ENCODE peak calls at places on chromosomes 6 and 20, in eight cellular contexts. One of them, this sample, is unnamed.

GRCh38 chr6:170088349-170088951 is 202.4 kb downstream of the DLL1 start:
- DNase-seq in HL-60: no peak
- DNase-seq in heart left ventricle: peak; percentile 15
- DNase-seq in PC-3: no peak
- DNase-seq in dorsolateral prefrontal cortex: no peak
- DNase-seq in ovary: peak; percentile 6
- DNase-seq in mammary epithelial cell: no peak
- DNase-seq in AG04449: no peak
- DNase-seq in this sample: no peak

GRCh38 chr6:31083742-31084354 is 28.5 kb downstream of the C6orf15 start:
- DNase-seq in HL-60: peak; percentile 40
- DNase-seq in heart left ventricle: peak; percentile 34
- DNase-seq in PC-3: no peak
- DNase-seq in dorsolateral prefrontal cortex: no peak
- DNase-seq in ovary: no peak
- DNase-seq in mammary epithelial cell: no peak
- DNase-seq in AG04449: peak; percentile 64
- DNase-seq in this sample: peak; percentile 32

GRCh38 chr6:111750147-111750546 is 123.1 kb downstream of the FYN start:
- DNase-seq in HL-60: no peak
- DNase-seq in heart left ventricle: no peak
- DNase-seq in PC-3: no peak
- DNase-seq in dorsolateral prefrontal cortex: no peak
- DNase-seq in ovary: no peak
- DNase-seq in mammary epithelial cell: no peak
- DNase-seq in AG04449: no peak
- DNase-seq in this sample: no peak

GRCh38 chr20:48463916-48464315 is 363.9 kb downstream of the PREX1 start:
- DNase-seq in HL-60: no peak
- DNase-seq in heart left ventricle: no peak
- DNase-seq in PC-3: peak; percentile 20
- DNase-seq in dorsolateral prefrontal cortex: no peak
- DNase-seq in ovary: no peak
- DNase-seq in mammary epithelial cell: peak; percentile 16
- DNase-seq in AG04449: peak; percentile 10
- DNase-seq in this sample: peak; percentile 5

GRCh38 chr6:89008763-89009374 is 45.5 kb upstream of the RNGTT start:
- DNase-seq in HL-60: no peak
- DNase-seq in heart left ventricle: no peak
- DNase-seq in PC-3: no peak
- DNase-seq in dorsolateral prefrontal cortex: no peak
- DNase-seq in ovary: no peak
- DNase-seq in mammary epithelial cell: no peak
- DNase-seq in AG04449: no peak
- DNase-seq in this sample: no peak

GRCh38 chr20:13149371-13149770 is 71.7 kb upstream of the ISM1 start:
- DNase-seq in HL-60: no peak
- DNase-seq in heart left ventricle: no peak
- DNase-seq in PC-3: no peak
- DNase-seq in dorsolateral prefrontal cortex: no peak
- DNase-seq in ovary: no peak
- DNase-seq in mammary epithelial cell: no peak
- DNase-seq in AG04449: peak; percentile 21
- DNase-seq in this sample: peak; percentile 15

GRCh38 chr6:56091159-56091869 is 156.1 kb downstream of the COL21A1 start:
- DNase-seq in HL-60: peak; percentile 26
- DNase-seq in heart left ventricle: no peak
- DNase-seq in PC-3: peak; percentile 88
- DNase-seq in dorsolateral prefrontal cortex: no peak
- DNase-seq in ovary: no peak
- DNase-seq in mammary epithelial cell: peak; percentile 80
- DNase-seq in AG04449: peak; percentile 64
- DNase-seq in this sample: peak; percentile 67

GRCh38 chr6:168060521-168060931 is 18.5 kb downstream of the FRMD1 start:
- DNase-seq in HL-60: no peak
- DNase-seq in heart left ventricle: peak; percentile 74
- DNase-seq in PC-3: peak; percentile 28
- DNase-seq in dorsolateral prefrontal cortex: peak; percentile 59
- DNase-seq in ovary: peak; percentile 68
- DNase-seq in mammary epithelial cell: peak; percentile 3
- DNase-seq in AG04449: no peak
- DNase-seq in this sample: no peak

GRCh38 chr6:5997420-5998093 is 9.2 kb downstream of the NRN1 start:
- DNase-seq in HL-60: no peak
- DNase-seq in heart left ventricle: peak; percentile 43
- DNase-seq in PC-3: no peak
- DNase-seq in dorsolateral prefrontal cortex: no peak
- DNase-seq in ovary: no peak
- DNase-seq in mammary epithelial cell: peak; percentile 41
- DNase-seq in AG04449: no peak
- DNase-seq in this sample: no peak

GRCh38 chr6:5994234-5994998 is 12.3 kb downstream of the NRN1 start:
- DNase-seq in HL-60: no peak
- DNase-seq in heart left ventricle: no peak
- DNase-seq in PC-3: no peak
- DNase-seq in dorsolateral prefrontal cortex: no peak
- DNase-seq in ovary: no peak
- DNase-seq in mammary epithelial cell: no peak
- DNase-seq in AG04449: no peak
- DNase-seq in this sample: no peak

GRCh38 chr6:5994999-5995698 is 11.6 kb downstream of the NRN1 start:
- DNase-seq in HL-60: no peak
- DNase-seq in heart left ventricle: no peak
- DNase-seq in PC-3: no peak
- DNase-seq in dorsolateral prefrontal cortex: no peak
- DNase-seq in ovary: no peak
- DNase-seq in mammary epithelial cell: no peak
- DNase-seq in AG04449: no peak
- DNase-seq in this sample: no peak

GRCh38 chr6:5996701-5997419 is 9.9 kb downstream of the NRN1 start:
- DNase-seq in HL-60: no peak
- DNase-seq in heart left ventricle: no peak
- DNase-seq in PC-3: no peak
- DNase-seq in dorsolateral prefrontal cortex: peak; percentile 63
- DNase-seq in ovary: no peak
- DNase-seq in mammary epithelial cell: peak; percentile 23
- DNase-seq in AG04449: no peak
- DNase-seq in this sample: no peak

DNA sequence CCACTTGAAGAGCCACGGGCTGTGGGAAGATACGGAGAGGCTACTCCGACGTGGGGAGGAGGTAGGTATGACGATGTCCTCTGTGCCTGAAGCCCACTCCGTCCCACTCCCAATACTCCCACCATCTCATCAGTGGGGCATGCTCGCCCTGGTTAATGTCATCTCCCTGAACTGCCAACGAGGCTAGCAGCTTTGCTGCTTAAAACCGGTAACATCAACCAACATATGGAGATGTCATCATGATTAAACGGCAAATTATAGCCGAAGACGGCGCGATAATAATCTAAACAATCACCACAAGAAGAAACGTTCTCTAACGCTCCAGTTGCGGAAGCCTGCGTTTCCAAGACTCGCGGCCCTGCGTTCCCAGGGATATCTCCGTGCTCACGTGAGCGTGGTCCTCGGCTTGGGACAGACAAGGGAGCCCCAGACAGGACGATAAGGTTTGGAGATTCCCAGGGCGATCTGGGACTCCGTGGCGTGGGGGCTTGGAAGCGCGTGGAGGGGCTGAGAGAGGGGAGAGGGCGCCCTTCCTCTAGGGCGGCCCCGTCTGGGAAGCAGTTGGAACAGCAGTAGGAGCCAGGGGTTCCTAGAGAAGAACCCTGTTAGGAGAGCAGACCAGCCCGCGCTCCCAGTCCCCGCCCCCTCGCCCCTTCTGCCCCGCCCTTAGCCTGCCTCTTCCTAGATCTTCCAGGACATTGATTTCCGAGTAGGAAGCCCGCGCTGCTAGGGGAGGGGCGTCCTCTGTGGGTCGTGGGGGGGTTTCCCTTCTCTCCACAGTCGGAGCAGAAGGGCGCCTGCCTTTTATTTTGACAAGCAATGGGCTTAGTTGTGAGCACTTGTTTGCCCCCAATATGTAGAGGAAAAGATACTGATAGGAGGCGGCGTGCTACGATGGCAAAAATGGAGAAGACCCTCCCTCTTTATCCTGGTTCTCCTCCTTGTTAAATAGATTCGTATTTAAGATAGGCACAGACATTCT is 10.7 kb downstream of the NRN1 start:
- DNase-seq in HL-60: peak; percentile 54
- DNase-seq in heart left ventricle: peak; percentile 81
- DNase-seq in PC-3: no peak
- DNase-seq in dorsolateral prefrontal cortex: peak; percentile 60
- DNase-seq in ovary: no peak
- DNase-seq in mammary epithelial cell: peak; percentile 58
- DNase-seq in AG04449: no peak
- DNase-seq in this sample: no peak
- H3K4me3 ChIP-seq in HL-60: peak overlapping the region; percentile 66
- H3K4me3 ChIP-seq in heart left ventricle: peak overlapping the region; percentile 71
- H3K4me3 ChIP-seq in PC-3: no peak overlapping the region
- H3K4me3 ChIP-seq in dorsolateral prefrontal cortex: peak overlapping the region; percentile 63
- H3K4me3 ChIP-seq in ovary: peak overlapping the region; percentile 55
- H3K4me3 ChIP-seq in mammary epithelial cell: peak overlapping the region; percentile 75
- H3K4me3 ChIP-seq in AG04449: peak overlapping the region; percentile 70
- H3K4me3 ChIP-seq in this sample: peak overlapping the region; percentile 53

GRCh38 chr20:54200487-54201267 is 7.2 kb upstream of the PFDN4 start:
- DNase-seq in HL-60: no peak
- DNase-seq in heart left ventricle: no peak
- DNase-seq in PC-3: peak; percentile 73
- DNase-seq in dorsolateral prefrontal cortex: no peak
- DNase-seq in ovary: no peak
- DNase-seq in mammary epithelial cell: no peak
- DNase-seq in AG04449: no peak
- DNase-seq in this sample: no peak

GRCh38 chr20:54199721-54200176 is 8.1 kb upstream of the PFDN4 start:
- DNase-seq in HL-60: peak; percentile 24
- DNase-seq in heart left ventricle: peak; percentile 54
- DNase-seq in PC-3: peak; percentile 95
- DNase-seq in dorsolateral prefrontal cortex: peak; percentile 82
- DNase-seq in ovary: peak; percentile 36
- DNase-seq in mammary epithelial cell: peak; percentile 70
- DNase-seq in AG04449: peak; percentile 37
- DNase-seq in this sample: peak; percentile 63

GRCh38 chr20:54195483-54196472 is 12.1 kb upstream of the PFDN4 start:
- DNase-seq in HL-60: no peak
- DNase-seq in heart left ventricle: no peak
- DNase-seq in PC-3: no peak
- DNase-seq in dorsolateral prefrontal cortex: no peak
- DNase-seq in ovary: no peak
- DNase-seq in mammary epithelial cell: no peak
- DNase-seq in AG04449: no peak
- DNase-seq in this sample: no peak

GRCh38 chr20:54199283-54199682 is 8.6 kb upstream of the PFDN4 start:
- DNase-seq in HL-60: no peak
- DNase-seq in heart left ventricle: no peak
- DNase-seq in PC-3: no peak
- DNase-seq in dorsolateral prefrontal cortex: no peak
- DNase-seq in ovary: no peak
- DNase-seq in mammary epithelial cell: no peak
- DNase-seq in AG04449: no peak
- DNase-seq in this sample: no peak

DNA sequence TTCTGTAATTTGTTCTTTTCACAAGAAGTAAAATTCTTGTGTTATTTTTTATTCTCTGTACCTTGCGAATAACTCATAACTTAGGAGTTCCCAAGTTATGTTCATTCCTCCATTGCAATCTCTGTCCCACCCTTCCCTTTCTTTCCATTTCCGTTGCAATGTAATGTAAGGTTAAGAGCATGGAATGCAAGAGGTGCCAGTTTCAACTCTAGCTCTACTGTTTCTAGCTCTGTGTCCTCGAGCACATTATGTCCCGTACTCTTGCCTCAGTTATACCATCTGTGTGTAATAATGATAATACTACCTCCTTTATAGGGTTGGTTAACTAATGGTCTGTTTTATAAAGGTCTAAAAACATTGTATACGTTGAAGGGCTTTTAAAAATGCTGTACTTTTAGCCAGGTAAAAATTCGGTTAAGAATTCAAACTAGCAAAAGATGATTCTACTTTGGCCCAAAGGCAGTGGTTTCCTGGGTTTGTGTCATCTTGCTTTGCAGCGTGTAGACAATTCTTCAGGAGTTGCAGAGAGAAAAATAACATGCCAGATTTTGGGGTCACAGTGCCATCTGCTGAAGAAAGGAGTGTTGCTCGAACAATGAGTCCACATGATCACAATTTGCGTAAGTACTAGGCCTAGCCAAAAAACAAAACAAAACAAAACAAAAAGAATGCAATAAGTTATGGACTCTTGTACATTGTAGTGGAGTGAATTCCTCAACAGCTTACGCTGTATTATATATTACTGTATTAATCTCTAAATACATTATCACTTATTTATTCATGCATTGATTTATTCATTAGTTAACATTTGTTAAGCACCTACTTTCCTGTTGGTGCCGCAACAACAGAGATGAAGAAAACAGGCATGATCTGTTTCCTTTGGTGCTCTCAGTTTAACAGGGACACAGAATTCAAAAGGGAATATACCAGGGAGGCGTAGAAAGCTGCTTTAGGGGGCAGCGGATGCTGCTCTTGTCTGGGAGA is 10.0 kb upstream of the PFDN4 start:
- DNase-seq in HL-60: no peak
- DNase-seq in heart left ventricle: no peak
- DNase-seq in PC-3: peak; percentile 93
- DNase-seq in dorsolateral prefrontal cortex: no peak
- DNase-seq in ovary: no peak
- DNase-seq in mammary epithelial cell: peak; percentile 78
- DNase-seq in AG04449: peak; percentile 23
- DNase-seq in this sample: peak; percentile 56
- TF ChIP-seq CTCF in HL-60: no peak
- TF ChIP-seq CTCF in heart left ventricle: no peak
- TF ChIP-seq CTCF in PC-3: peak; percentile 88
- TF ChIP-seq CTCF in dorsolateral prefrontal cortex: no peak
- TF ChIP-seq CTCF in ovary: no peak
- TF ChIP-seq CTCF in mammary epithelial cell: peak; percentile 64
- TF ChIP-seq CTCF in AG04449: peak; percentile 31
- TF ChIP-seq CTCF in this sample: peak; percentile 41

DNA sequence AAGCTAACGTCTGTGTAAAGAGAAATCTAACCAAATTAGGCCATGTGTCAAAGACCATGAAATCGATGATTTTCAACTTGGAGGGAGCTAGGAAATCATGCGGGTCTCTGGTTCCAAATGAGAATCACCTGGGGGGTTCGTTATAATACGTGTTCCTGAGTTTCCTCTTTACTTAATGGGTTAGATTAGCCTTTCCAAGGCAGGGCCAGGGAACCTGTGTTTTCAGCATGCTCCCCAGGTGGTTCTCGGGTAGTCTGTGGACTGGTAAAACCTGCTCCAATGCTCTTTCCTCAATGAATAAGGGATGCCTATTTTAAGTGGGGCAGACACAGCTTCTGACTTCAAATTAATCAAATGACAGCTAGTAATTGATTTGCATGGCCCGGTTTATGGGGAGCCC is 965 bp upstream of the HLA-DOA start:
- DNase-seq in HL-60: no peak
- DNase-seq in heart left ventricle: no peak
- DNase-seq in PC-3: no peak
- DNase-seq in dorsolateral prefrontal cortex: no peak
- DNase-seq in ovary: no peak
- DNase-seq in mammary epithelial cell: no peak
- DNase-seq in AG04449: no peak
- DNase-seq in this sample: no peak
- H3K4me3 ChIP-seq in HL-60: no peak overlapping the region
- H3K4me3 ChIP-seq in heart left ventricle: no peak overlapping the region
- H3K4me3 ChIP-seq in PC-3: no peak overlapping the region
- H3K4me3 ChIP-seq in dorsolateral prefrontal cortex: no peak overlapping the region
- H3K4me3 ChIP-seq in ovary: no peak overlapping the region
- H3K4me3 ChIP-seq in mammary epithelial cell: no peak overlapping the region
- H3K4me3 ChIP-seq in AG04449: no peak overlapping the region
- H3K4me3 ChIP-seq in this sample: no peak overlapping the region

GRCh38 chr6:51949451-51949850 is 138.0 kb downstream of the PKHD1 start:
- DNase-seq in HL-60: no peak
- DNase-seq in heart left ventricle: no peak
- DNase-seq in PC-3: no peak
- DNase-seq in dorsolateral prefrontal cortex: no peak
- DNase-seq in ovary: no peak
- DNase-seq in mammary epithelial cell: no peak
- DNase-seq in AG04449: no peak
- DNase-seq in this sample: no peak
- TF ChIP-seq CTCF in HL-60: no peak
- TF ChIP-seq CTCF in heart left ventricle: no peak
- TF ChIP-seq CTCF in PC-3: no peak
- TF ChIP-seq CTCF in dorsolateral prefrontal cortex: no peak
- TF ChIP-seq CTCF in ovary: no peak
- TF ChIP-seq CTCF in mammary epithelial cell: no peak
- TF ChIP-seq CTCF in AG04449: no peak
- TF ChIP-seq CTCF in this sample: no peak